ENCODE peak calls at places on chromosomes 3 and 15, in four cellular contexts. M is GM10248; E is stimulated activated CD8-positive, alpha-beta memory T cell treated with anti-CD3 and anti-CD28 coated beads, Interleukin-7, amount 100 ng/mL, for 1 hour; Q is brain microvascular endothelial cell. C is an unnamed sample.

GRCh38 chr3:105611304-105612192 is 244.8 kb downstream of the ALCAM start:
- DNase-seq in M (no peak), E (no peak), Q (no peak), C (no peak)

GRCh38 chr3:129542747-129543146 is 228 bp upstream of the H1-8 start:
- DNase-seq in M (no peak), E (no peak), Q (no peak), C (no peak)

GRCh38 chr15:78906310-78906608 is 33.6 kb downstream of the MORF4L1 start:
- DNase-seq in M (no peak), E (no peak), Q (peak), C (peak)

GRCh38 chr15:100383302-100384107 is 41.7 kb upstream of the ADAMTS17 start:
- DNase-seq in M (no peak), E (no peak), Q (peak), C (peak)

GRCh38 chr15:80974914-80975313 is 14.7 kb downstream of the MESD start:
- DNase-seq in M (no peak), E (no peak), Q (no peak), C (no peak)

GRCh38 chr15:89480505-89480904 is 15.9 kb downstream of the RHCG start:
- DNase-seq in M (no peak), E (no peak), Q (no peak), C (no peak)

GRCh38 chr3:192848371-192849233 is 69.1 kb downstream of the MB21D2 start:
- DNase-seq in M (peak), E (no peak), Q (peak), C (no peak)

GRCh38 chr15:62350744-62351143 is 185.7 kb upstream of the C2CD4B start:
- DNase-seq in M (no peak), E (no peak), Q (no peak), C (no peak)

GRCh38 chr15:90033448-90033847 is 32.3 kb downstream of the ZNF710 start:
- DNase-seq in M (no peak), E (no peak), Q (no peak), C (no peak)

GRCh38 chr3:197028711-197029510 is 706 bp downstream of the MELTF start:
- DNase-seq in M (peak), E (no peak), Q (no peak), C (no peak)

GRCh38 chr3:197317250-197317963 is 19.0 kb upstream of the DLG1 start:
- DNase-seq in M (no peak), E (no peak), Q (peak), C (peak)

GRCh38 chr3:48430359-48431101 is 644 bp upstream of the PLXNB1 start:
- DNase-seq in M (no peak), E (no peak), Q (no peak), C (no peak)

GRCh38 chr3:48989126-48989795 is 780 bp upstream of the P4HTM start:
- DNase-seq in M (no peak), E (no peak), Q (no peak), C (peak)

GRCh38 chr3:179558742-179559364 is 3.9 kb upstream of the ACTL6A start:
- DNase-seq in M (peak), E (no peak), Q (peak), C (peak)

GRCh38 chr3:71647751-71648150 is 64.2 kb upstream of the FOXP1 start:
- DNase-seq in M (no peak), E (no peak), Q (no peak), C (no peak)

GRCh38 chr15:29437888-29438713 is 168.5 kb upstream of the NSMCE3 start:
- DNase-seq in M (no peak), E (no peak), Q (no peak), C (no peak)

GRCh38 chr3:168117853-168118313 is 22.2 kb upstream of the GOLIM4 start:
- DNase-seq in M (no peak), E (no peak), Q (peak), C (peak)

C was measured in amniotic epithelial cell.